ENCODE peak calls at places on chromosome 5, in six cellular contexts. U, V, N, B, O and E are unnamed samples.

GRCh38 chr5:95963650-95964410 is 2.2 kb upstream of the ELL2 start:
- DNase-seq in U (peak), N (peak), V (peak), B (peak), O (no peak), E (no peak)

GRCh38 chr5:84862132-84862531 is 477.5 kb upstream of the EDIL3 start:
- DNase-seq in O (no peak), V (peak), U (no peak), B (no peak), N (no peak), E (no peak)

GRCh38 chr5:73957397-73958001 is 331.5 kb downstream of the ARHGEF28 start:
- DNase-seq in U (peak), B (no peak), N (no peak), V (no peak), O (no peak), E (no peak)

GRCh38 chr5:148922606-148923005 is 96.2 kb downstream of the ADRB2 start:
- DNase-seq in V (no peak), B (no peak), U (no peak), N (no peak), O (no peak), E (no peak)

GRCh38 chr5:150783422-150783928 is 4.9 kb downstream of the SMIM3 start:
- DNase-seq in V (peak), O (peak), U (peak), N (peak), B (peak), E (peak)

GRCh38 chr5:72107874-72108199 is 562 bp downstream of the MAP1B start:
- DNase-seq in U (peak), B (no peak), N (no peak), O (no peak), V (peak), E (no peak)

GRCh38 chr5:73387630-73388370 is 60.8 kb downstream of the FOXD1 start:
- DNase-seq in O (peak), B (peak), N (no peak), U (no peak), V (no peak), E (peak)

GRCh38 chr5:1886634-1887399 is 4.1 kb upstream of the IRX4 start:
- DNase-seq in B (no peak), U (no peak), O (no peak), V (no peak), N (no peak), E (no peak)

GRCh38 chr5:31270396-31270795 is 76.9 kb downstream of the CDH6 start:
- DNase-seq in U (no peak), O (no peak), N (no peak), B (no peak), V (peak), E (no peak)

GRCh38 chr5:138068742-138069375 is 15.0 kb upstream of the WNT8A start:
- DNase-seq in U (peak), O (peak), B (peak), V (peak), N (peak), E (peak)

GRCh38 chr5:33854733-33855151 is 37.0 kb downstream of the ADAMTS12 start:
- DNase-seq in N (no peak), O (no peak), B (no peak), V (peak), U (peak), E (no peak)

GRCh38 chr5:163381832-163382231 is 55.6 kb upstream of the CCNG1 start:
- DNase-seq in B (no peak), O (no peak), V (no peak), N (no peak), U (no peak), E (no peak)

GRCh38 chr5:154755361-154756202 is at the start of gene LARP1:
- DNase-seq in V (no peak), U (no peak), B (no peak), O (no peak), N (peak), E (peak)

GRCh38 chr5:121489972-121490371 is 361.7 kb upstream of the FTMT start:
- DNase-seq in N (no peak), V (no peak), U (no peak), O (no peak), B (no peak), E (no peak)

GRCh38 chr5:35369965-35370790 is 139.9 kb upstream of the PRLR start:
- DNase-seq in B (no peak), N (no peak), U (no peak), O (no peak), V (peak), E (no peak)